ENCODE peak calls at places on chromosomes 16 and 17, in five cellular contexts. V is psoas muscle, G is AG09319, J is choroid plexus epithelial cell, E is endodermal cell. P is an unnamed sample.

GRCh38 chr17:20063665-20064648 is 54.8 kb downstream of the SPECC1 start:
- DNase-seq in V (peak), J (peak), E (no peak), G (peak), P (peak)

GRCh38 chr17:61405686-61406542 is 6.3 kb downstream of the TBX2 start:
- DNase-seq in V (no peak), J (no peak), G (no peak), E (peak), P (no peak)

GRCh38 chr16:13120557-13120956 is 219.2 kb downstream of the SHISA9 start:
- DNase-seq in V (no peak), E (peak), J (no peak), G (no peak), P (no peak)

GRCh38 chr17:47096343-47096742 is 92.8 kb downstream of the CDC27 start:
- DNase-seq in G (no peak), E (no peak), J (no peak), V (no peak), P (no peak)

GRCh38 chr17:77414811-77415400 is 274.1 kb downstream of the SEC14L1 start:
- DNase-seq in V (no peak), E (no peak), J (no peak), G (no peak), P (no peak)

GRCh38 chr16:85391769-85392583 is 221.1 kb upstream of the GSE1 start:
- DNase-seq in G (no peak), V (no peak), J (peak), E (no peak), P (no peak)

GRCh38 chr17:64230551-64231408 is 32.3 kb downstream of the TEX2 start:
- DNase-seq in E (no peak), J (peak), G (peak), V (no peak), P (peak)

GRCh38 chr16:19559242-19559910 is 3.9 kb downstream of the VPS35L start:
- DNase-seq in V (no peak), G (no peak), E (peak), J (peak), P (peak)

GRCh38 chr16:54356391-54356790 is 69.8 kb upstream of the IRX3 start:
- DNase-seq in V (no peak), J (no peak), E (no peak), G (no peak), P (peak)

DNA sequence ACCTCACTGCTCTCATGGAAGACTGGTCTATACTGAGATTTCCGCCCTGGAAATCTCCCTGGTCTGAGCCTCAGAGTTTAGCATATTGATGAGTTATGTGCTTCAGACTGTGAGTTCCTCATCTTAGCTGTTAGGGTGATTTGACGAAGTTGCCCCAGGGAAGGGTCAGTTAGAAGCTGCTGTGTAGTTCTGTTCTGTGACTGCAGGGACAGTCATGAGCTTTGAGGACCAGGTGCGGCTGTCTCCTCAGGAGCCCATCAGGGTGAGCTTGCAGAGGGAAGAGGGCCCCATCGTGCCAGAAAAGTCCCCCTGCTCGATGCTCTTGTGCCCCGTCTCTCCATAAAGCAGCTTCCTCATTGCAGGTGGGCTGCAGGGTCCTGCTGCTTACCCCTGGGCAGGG is 28.3 kb upstream of the IL17C start:
- DNase-seq in G (no peak), E (peak), J (no peak), V (no peak), P (no peak)
- TF ChIP-seq CTCF in G (no peak), E (peak), J (peak), V (no peak), P (peak)

GRCh38 chr16:66091462-66091861 is 275.0 kb upstream of the CDH5 start:
- DNase-seq in E (no peak), V (no peak), J (peak), G (peak), P (peak)

GRCh38 chr16:66099261-66099660 is 267.2 kb upstream of the CDH5 start:
- DNase-seq in V (no peak), E (no peak), J (no peak), G (no peak), P (no peak)

GRCh38 chr16:66097746-66098145 is 268.7 kb upstream of the CDH5 start:
- DNase-seq in J (no peak), G (no peak), V (no peak), E (no peak), P (no peak)

GRCh38 chr16:66093217-66093616 is 273.3 kb upstream of the CDH5 start:
- DNase-seq in J (no peak), V (no peak), G (no peak), E (no peak), P (peak)

GRCh38 chr16:66095676-66096075 is 270.8 kb upstream of the CDH5 start:
- DNase-seq in J (no peak), V (no peak), G (no peak), E (no peak), P (no peak)
- TF ChIP-seq CTCF in J (peak), V (no peak), G (no peak), E (peak), P (peak)

GRCh38 chr17:80737106-80738019 is 192.7 kb downstream of the RPTOR start:
- DNase-seq in J (no peak), E (peak), V (no peak), G (no peak), P (no peak)
- TF ChIP-seq CTCF in J (no peak), E (peak), V (no peak), G (no peak), P (no peak)

DNA sequence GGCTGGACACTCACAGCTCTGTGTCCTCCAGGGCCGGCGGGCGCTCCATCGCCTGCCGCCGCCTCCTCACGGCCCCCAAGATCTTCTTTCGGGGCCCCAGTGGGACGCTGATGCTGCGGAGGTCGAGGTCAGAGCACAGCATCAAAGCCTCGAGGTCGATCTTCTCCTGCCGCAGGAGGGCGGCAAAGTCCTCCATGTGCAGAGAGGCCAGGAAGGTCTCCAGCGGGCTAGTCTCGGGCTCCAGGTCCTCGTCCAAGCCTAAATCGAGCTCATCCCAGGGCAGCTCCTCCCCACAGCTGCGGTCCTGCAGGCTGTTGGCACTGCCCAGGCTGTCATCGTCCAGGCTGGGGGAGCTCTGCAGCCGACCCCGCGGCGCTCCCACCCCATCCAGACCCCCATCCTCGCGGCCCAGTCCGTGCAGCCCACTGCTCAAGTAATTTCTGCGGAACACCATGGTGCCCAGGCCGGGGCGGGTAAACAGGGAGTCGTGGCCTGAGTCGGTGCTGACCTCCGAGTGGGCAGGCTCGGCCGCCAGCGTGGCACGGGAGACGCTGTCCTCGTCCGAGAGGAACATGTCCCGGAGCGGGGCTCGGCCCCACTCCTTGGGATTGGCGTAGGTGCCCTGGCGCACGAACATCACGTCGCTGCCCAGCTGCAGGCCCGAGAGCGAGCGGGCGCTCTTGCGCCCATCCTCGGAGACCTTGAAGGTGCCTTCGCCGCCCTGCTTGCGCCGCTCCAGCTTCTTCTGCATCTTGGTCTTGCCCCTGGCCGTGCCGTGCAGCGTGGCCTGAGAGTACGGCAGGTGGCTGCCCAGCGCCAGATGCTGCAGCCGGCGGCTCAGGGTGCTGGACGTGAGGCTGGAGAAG is 3.4 kb downstream of the USH1G start:
- DNase-seq in V (no peak), J (peak), G (no peak), E (peak), P (peak)
- TF ChIP-seq CTCF in V (peak), J (peak), G (no peak), E (peak), P (no peak)

P was measured in fibroblast of mammary gland.